ENCODE peak calls at places on chromosomes 1 and 21, in eight cellular contexts. One of them, this sample, is unnamed.

GRCh38 chr21:44065428-44065827 is 41.8 kb upstream of the PWP2 start:
- DNase-seq in kidney tubule cell: peak; percentile 25
- DNase-seq in DMS79: no peak
- DNase-seq in effector memory CD8-positive, alpha-beta T cell: peak; percentile 85
- DNase-seq in mesendoderm: no peak
- DNase-seq in NCI-H524 treated with DMSO at 0.1 percent for 48 hours: no peak
- DNase-seq in HFFc6: no peak
- DNase-seq in pulmonary artery endothelial cell: no peak
- DNase-seq in this sample: no peak

GRCh38 chr1:21175324-21175669 is 1.4 kb downstream of the EIF4G3 start:
- DNase-seq in HFFc6: no peak
- DNase-seq in pulmonary artery endothelial cell: no peak
- DNase-seq in mesendoderm: no peak
- DNase-seq in kidney tubule cell: peak; percentile 56
- DNase-seq in effector memory CD8-positive, alpha-beta T cell: no peak
- DNase-seq in DMS79: no peak
- DNase-seq in NCI-H524 treated with DMSO at 0.1 percent for 48 hours: no peak
- DNase-seq in this sample: peak; percentile 23

GRCh38 chr1:37795340-37796110 is 1.9 kb downstream of the MANEAL start:
- DNase-seq in kidney tubule cell: peak; percentile 71
- DNase-seq in effector memory CD8-positive, alpha-beta T cell: no peak
- DNase-seq in DMS79: peak; percentile 57
- DNase-seq in NCI-H524 treated with DMSO at 0.1 percent for 48 hours: no peak
- DNase-seq in mesendoderm: peak; percentile 87
- DNase-seq in HFFc6: no peak
- DNase-seq in pulmonary artery endothelial cell: no peak
- DNase-seq in this sample: peak; percentile 64

GRCh38 chr1:19514391-19514831 is 29.1 kb upstream of the CAPZB start:
- DNase-seq in DMS79: no peak
- DNase-seq in effector memory CD8-positive, alpha-beta T cell: no peak
- DNase-seq in HFFc6: no peak
- DNase-seq in mesendoderm: no peak
- DNase-seq in NCI-H524 treated with DMSO at 0.1 percent for 48 hours: no peak
- DNase-seq in kidney tubule cell: no peak
- DNase-seq in pulmonary artery endothelial cell: no peak
- DNase-seq in this sample: no peak

GRCh38 chr1:32201011-32201855 is 838 bp downstream of the CCDC28B start:
- DNase-seq in pulmonary artery endothelial cell: no peak
- DNase-seq in HFFc6: peak; percentile 57
- DNase-seq in DMS79: peak; percentile 13
- DNase-seq in mesendoderm: peak; percentile 79
- DNase-seq in kidney tubule cell: peak; percentile 41
- DNase-seq in effector memory CD8-positive, alpha-beta T cell: peak; percentile 74
- DNase-seq in NCI-H524 treated with DMSO at 0.1 percent for 48 hours: no peak
- DNase-seq in this sample: peak; percentile 53

GRCh38 chr1:43199093-43199726 is 27.1 kb downstream of the CFAP57 start:
- DNase-seq in NCI-H524 treated with DMSO at 0.1 percent for 48 hours: no peak
- DNase-seq in pulmonary artery endothelial cell: no peak
- DNase-seq in DMS79: peak; percentile 48
- DNase-seq in mesendoderm: no peak
- DNase-seq in effector memory CD8-positive, alpha-beta T cell: no peak
- DNase-seq in kidney tubule cell: peak; percentile 44
- DNase-seq in HFFc6: no peak
- DNase-seq in this sample: no peak

GRCh38 chr1:33256335-33256700 is at the start of gene ZNF362:
- DNase-seq in DMS79: no peak
- DNase-seq in kidney tubule cell: peak; percentile 69
- DNase-seq in HFFc6: peak; percentile 41
- DNase-seq in mesendoderm: peak; percentile 78
- DNase-seq in pulmonary artery endothelial cell: peak; percentile 8
- DNase-seq in NCI-H524 treated with DMSO at 0.1 percent for 48 hours: no peak
- DNase-seq in effector memory CD8-positive, alpha-beta T cell: peak; percentile 56
- DNase-seq in this sample: peak; percentile 67

GRCh38 chr1:46094454-46094853 is 38.0 kb downstream of the PIK3R3 start:
- DNase-seq in kidney tubule cell: no peak
- DNase-seq in mesendoderm: no peak
- DNase-seq in DMS79: no peak
- DNase-seq in HFFc6: no peak
- DNase-seq in NCI-H524 treated with DMSO at 0.1 percent for 48 hours: no peak
- DNase-seq in pulmonary artery endothelial cell: no peak
- DNase-seq in effector memory CD8-positive, alpha-beta T cell: no peak
- DNase-seq in this sample: no peak

GRCh38 chr1:201059871-201060555 is 36.5 kb upstream of the KIF21B start:
- DNase-seq in effector memory CD8-positive, alpha-beta T cell: no peak
- DNase-seq in mesendoderm: no peak
- DNase-seq in kidney tubule cell: no peak
- DNase-seq in HFFc6: no peak
- DNase-seq in NCI-H524 treated with DMSO at 0.1 percent for 48 hours: peak; percentile 7
- DNase-seq in pulmonary artery endothelial cell: no peak
- DNase-seq in DMS79: no peak
- DNase-seq in this sample: no peak

GRCh38 chr1:1084028-1084371 is 9.9 kb upstream of the RNF223 start:
- DNase-seq in effector memory CD8-positive, alpha-beta T cell: no peak
- DNase-seq in mesendoderm: no peak
- DNase-seq in pulmonary artery endothelial cell: no peak
- DNase-seq in HFFc6: no peak
- DNase-seq in DMS79: no peak
- DNase-seq in NCI-H524 treated with DMSO at 0.1 percent for 48 hours: no peak
- DNase-seq in kidney tubule cell: no peak
- DNase-seq in this sample: no peak

GRCh38 chr1:96365076-96365475 is 356.5 kb upstream of the PTBP2 start:
- DNase-seq in NCI-H524 treated with DMSO at 0.1 percent for 48 hours: no peak
- DNase-seq in effector memory CD8-positive, alpha-beta T cell: no peak
- DNase-seq in kidney tubule cell: no peak
- DNase-seq in DMS79: no peak
- DNase-seq in HFFc6: no peak
- DNase-seq in pulmonary artery endothelial cell: no peak
- DNase-seq in mesendoderm: no peak
- DNase-seq in this sample: peak; percentile 35

GRCh38 chr1:245079021-245079609 is 75.7 kb upstream of the KIF26B start:
- DNase-seq in DMS79: no peak
- DNase-seq in pulmonary artery endothelial cell: peak; percentile 29
- DNase-seq in mesendoderm: no peak
- DNase-seq in kidney tubule cell: peak; percentile 47
- DNase-seq in HFFc6: peak; percentile 53
- DNase-seq in NCI-H524 treated with DMSO at 0.1 percent for 48 hours: no peak
- DNase-seq in effector memory CD8-positive, alpha-beta T cell: no peak
- DNase-seq in this sample: peak; percentile 11

GRCh38 chr1:222989443-222989842 is 153.6 kb downstream of the TLR5 start:
- DNase-seq in NCI-H524 treated with DMSO at 0.1 percent for 48 hours: no peak
- DNase-seq in HFFc6: no peak
- DNase-seq in pulmonary artery endothelial cell: no peak
- DNase-seq in mesendoderm: no peak
- DNase-seq in DMS79: no peak
- DNase-seq in kidney tubule cell: no peak
- DNase-seq in effector memory CD8-positive, alpha-beta T cell: no peak
- DNase-seq in this sample: no peak

GRCh38 chr1:223144914-223145313 is 1.9 kb upstream of the TLR5 start:
- DNase-seq in kidney tubule cell: no peak
- DNase-seq in effector memory CD8-positive, alpha-beta T cell: no peak
- DNase-seq in HFFc6: no peak
- DNase-seq in NCI-H524 treated with DMSO at 0.1 percent for 48 hours: no peak
- DNase-seq in pulmonary artery endothelial cell: no peak
- DNase-seq in mesendoderm: no peak
- DNase-seq in DMS79: no peak
- DNase-seq in this sample: no peak

GRCh38 chr1:56527548-56528302 is 51.6 kb downstream of the PLPP3 start:
- DNase-seq in NCI-H524 treated with DMSO at 0.1 percent for 48 hours: no peak
- DNase-seq in mesendoderm: peak; percentile 38
- DNase-seq in HFFc6: no peak
- DNase-seq in kidney tubule cell: no peak
- DNase-seq in effector memory CD8-positive, alpha-beta T cell: no peak
- DNase-seq in DMS79: peak; percentile 82
- DNase-seq in pulmonary artery endothelial cell: no peak
- DNase-seq in this sample: peak; percentile 85

GRCh38 chr1:234559917-234560676 is 49.9 kb downstream of the IRF2BP2 start:
- DNase-seq in mesendoderm: no peak
- DNase-seq in NCI-H524 treated with DMSO at 0.1 percent for 48 hours: no peak
- DNase-seq in kidney tubule cell: no peak
- DNase-seq in pulmonary artery endothelial cell: no peak
- DNase-seq in HFFc6: no peak
- DNase-seq in DMS79: no peak
- DNase-seq in effector memory CD8-positive, alpha-beta T cell: no peak
- DNase-seq in this sample: no peak

GRCh38 chr1:54610601-54611580 is 12.4 kb downstream of the FAM151A start:
- DNase-seq in kidney tubule cell: no peak
- DNase-seq in HFFc6: no peak
- DNase-seq in NCI-H524 treated with DMSO at 0.1 percent for 48 hours: no peak
- DNase-seq in DMS79: no peak
- DNase-seq in pulmonary artery endothelial cell: no peak
- DNase-seq in mesendoderm: peak; percentile 44
- DNase-seq in effector memory CD8-positive, alpha-beta T cell: no peak
- DNase-seq in this sample: peak; percentile 4

GRCh38 chr1:110250018-110250417 is 39.9 kb downstream of the KCNC4 start:
- DNase-seq in effector memory CD8-positive, alpha-beta T cell: no peak
- DNase-seq in mesendoderm: no peak
- DNase-seq in DMS79: no peak
- DNase-seq in kidney tubule cell: no peak
- DNase-seq in pulmonary artery endothelial cell: no peak
- DNase-seq in NCI-H524 treated with DMSO at 0.1 percent for 48 hours: peak; percentile 32
- DNase-seq in HFFc6: no peak
- DNase-seq in this sample: no peak

GRCh38 chr1:231666220-231666956 is 39.8 kb downstream of the DISC1 start:
- DNase-seq in mesendoderm: no peak
- DNase-seq in effector memory CD8-positive, alpha-beta T cell: no peak
- DNase-seq in HFFc6: no peak
- DNase-seq in NCI-H524 treated with DMSO at 0.1 percent for 48 hours: peak; percentile 81
- DNase-seq in pulmonary artery endothelial cell: no peak
- DNase-seq in DMS79: no peak
- DNase-seq in kidney tubule cell: no peak
- DNase-seq in this sample: no peak

GRCh38 chr1:35319988-35320713 is 51.6 kb downstream of the ZMYM4 start:
- DNase-seq in effector memory CD8-positive, alpha-beta T cell: no peak
- DNase-seq in HFFc6: peak; percentile 31
- DNase-seq in mesendoderm: no peak
- DNase-seq in DMS79: no peak
- DNase-seq in pulmonary artery endothelial cell: no peak
- DNase-seq in kidney tubule cell: peak; percentile 91
- DNase-seq in NCI-H524 treated with DMSO at 0.1 percent for 48 hours: no peak
- DNase-seq in this sample: no peak

GRCh38 chr1:12434174-12434573 is 183.8 kb downstream of the DHRS3 start:
- DNase-seq in kidney tubule cell: peak; percentile 74
- DNase-seq in HFFc6: peak; percentile 62
- DNase-seq in DMS79: no peak
- DNase-seq in NCI-H524 treated with DMSO at 0.1 percent for 48 hours: no peak
- DNase-seq in effector memory CD8-positive, alpha-beta T cell: peak; percentile 28
- DNase-seq in pulmonary artery endothelial cell: no peak
- DNase-seq in mesendoderm: peak; percentile 44
- DNase-seq in this sample: no peak

GRCh38 chr1:17594690-17595601 is 55.4 kb downstream of the ARHGEF10L start:
- DNase-seq in pulmonary artery endothelial cell: no peak
- DNase-seq in NCI-H524 treated with DMSO at 0.1 percent for 48 hours: no peak
- DNase-seq in HFFc6: no peak
- DNase-seq in kidney tubule cell: no peak
- DNase-seq in effector memory CD8-positive, alpha-beta T cell: no peak
- DNase-seq in DMS79: no peak
- DNase-seq in mesendoderm: no peak
- DNase-seq in this sample: no peak

GRCh38 chr1:93676424-93676823 is 5.2 kb downstream of the BCAR3 start:
- DNase-seq in kidney tubule cell: no peak
- DNase-seq in DMS79: no peak
- DNase-seq in mesendoderm: no peak
- DNase-seq in HFFc6: no peak
- DNase-seq in pulmonary artery endothelial cell: no peak
- DNase-seq in effector memory CD8-positive, alpha-beta T cell: no peak
- DNase-seq in NCI-H524 treated with DMSO at 0.1 percent for 48 hours: no peak
- DNase-seq in this sample: no peak

GRCh38 chr1:214004795-214005194 is 17.0 kb downstream of the PROX1 start:
- DNase-seq in DMS79: no peak
- DNase-seq in mesendoderm: no peak
- DNase-seq in pulmonary artery endothelial cell: no peak
- DNase-seq in effector memory CD8-positive, alpha-beta T cell: no peak
- DNase-seq in kidney tubule cell: no peak
- DNase-seq in HFFc6: no peak
- DNase-seq in NCI-H524 treated with DMSO at 0.1 percent for 48 hours: no peak
- DNase-seq in this sample: no peak

GRCh38 chr1:230459463-230459862 is 33.3 kb upstream of the PGBD5 start:
- DNase-seq in pulmonary artery endothelial cell: no peak
- DNase-seq in DMS79: peak; percentile 60
- DNase-seq in mesendoderm: no peak
- DNase-seq in kidney tubule cell: peak; percentile 95
- DNase-seq in HFFc6: no peak
- DNase-seq in effector memory CD8-positive, alpha-beta T cell: no peak
- DNase-seq in NCI-H524 treated with DMSO at 0.1 percent for 48 hours: no peak
- DNase-seq in this sample: no peak

GRCh38 chr21:22806278-22806677 is 1808.1 kb downstream of the NCAM2 start:
- DNase-seq in kidney tubule cell: no peak
- DNase-seq in effector memory CD8-positive, alpha-beta T cell: no peak
- DNase-seq in HFFc6: no peak
- DNase-seq in pulmonary artery endothelial cell: no peak
- DNase-seq in NCI-H524 treated with DMSO at 0.1 percent for 48 hours: no peak
- DNase-seq in mesendoderm: no peak
- DNase-seq in DMS79: no peak
- DNase-seq in this sample: no peak

GRCh38 chr1:11501491-11501897 is 22.5 kb downstream of the DISP3 start:
- DNase-seq in mesendoderm: no peak
- DNase-seq in pulmonary artery endothelial cell: no peak
- DNase-seq in effector memory CD8-positive, alpha-beta T cell: peak; percentile 10
- DNase-seq in HFFc6: no peak
- DNase-seq in NCI-H524 treated with DMSO at 0.1 percent for 48 hours: no peak
- DNase-seq in DMS79: no peak
- DNase-seq in kidney tubule cell: no peak
- DNase-seq in this sample: no peak

GRCh38 chr1:27671964-27672749 is at the start of gene IFI6:
- DNase-seq in kidney tubule cell: peak; percentile 95
- DNase-seq in effector memory CD8-positive, alpha-beta T cell: peak; percentile 64
- DNase-seq in pulmonary artery endothelial cell: peak; percentile 87
- DNase-seq in DMS79: peak; percentile 99
- DNase-seq in HFFc6: peak; percentile 97
- DNase-seq in mesendoderm: peak; percentile 95
- DNase-seq in NCI-H524 treated with DMSO at 0.1 percent for 48 hours: peak; percentile 92
- DNase-seq in this sample: peak; percentile 97

GRCh38 chr1:181769846-181770245 is 286.5 kb downstream of the CACNA1E start:
- DNase-seq in effector memory CD8-positive, alpha-beta T cell: no peak
- DNase-seq in NCI-H524 treated with DMSO at 0.1 percent for 48 hours: no peak
- DNase-seq in HFFc6: no peak
- DNase-seq in pulmonary artery endothelial cell: no peak
- DNase-seq in kidney tubule cell: no peak
- DNase-seq in DMS79: no peak
- DNase-seq in mesendoderm: no peak
- DNase-seq in this sample: no peak

GRCh38 chr21:31865429-31865970 is 7.3 kb upstream of the HUNK start:
- DNase-seq in pulmonary artery endothelial cell: no peak
- DNase-seq in NCI-H524 treated with DMSO at 0.1 percent for 48 hours: no peak
- DNase-seq in kidney tubule cell: no peak
- DNase-seq in DMS79: no peak
- DNase-seq in effector memory CD8-positive, alpha-beta T cell: no peak
- DNase-seq in HFFc6: no peak
- DNase-seq in mesendoderm: no peak
- DNase-seq in this sample: no peak

GRCh38 chr1:160156361-160156760 is 5.0 kb downstream of the ATP1A4 start:
- DNase-seq in HFFc6: no peak
- DNase-seq in kidney tubule cell: no peak
- DNase-seq in pulmonary artery endothelial cell: no peak
- DNase-seq in NCI-H524 treated with DMSO at 0.1 percent for 48 hours: no peak
- DNase-seq in effector memory CD8-positive, alpha-beta T cell: no peak
- DNase-seq in DMS79: no peak
- DNase-seq in mesendoderm: no peak
- DNase-seq in this sample: no peak

GRCh38 chr1:236083650-236084385 is 18.9 kb upstream of the NID1 start:
- DNase-seq in NCI-H524 treated with DMSO at 0.1 percent for 48 hours: no peak
- DNase-seq in effector memory CD8-positive, alpha-beta T cell: no peak
- DNase-seq in HFFc6: peak; percentile 41
- DNase-seq in DMS79: no peak
- DNase-seq in mesendoderm: peak; percentile 61
- DNase-seq in kidney tubule cell: no peak
- DNase-seq in pulmonary artery endothelial cell: no peak
- DNase-seq in this sample: no peak

GRCh38 chr1:228094432-228095016 is 8.6 kb downstream of the C1orf35 start:
- DNase-seq in NCI-H524 treated with DMSO at 0.1 percent for 48 hours: no peak
- DNase-seq in effector memory CD8-positive, alpha-beta T cell: no peak
- DNase-seq in DMS79: no peak
- DNase-seq in HFFc6: no peak
- DNase-seq in pulmonary artery endothelial cell: no peak
- DNase-seq in kidney tubule cell: no peak
- DNase-seq in mesendoderm: no peak
- DNase-seq in this sample: no peak